ENCODE peak calls at places on chromosome 1, in seven cellular contexts. One of them, this sample, is unnamed.
A peak's percentile ranks its signal among the peaks of the same experiment; 100 is the strongest.

GRCh38 chr1:106678661-106679060 is 377.8 kb upstream of the PRMT6 start:
- DNase-seq in foreskin fibroblast: peak; percentile 51
- DNase-seq in AG10803: peak; percentile 8
- DNase-seq in choroid plexus epithelial cell: no peak
- DNase-seq in astrocyte of the spinal cord: no peak
- DNase-seq in fibroblast of mammary gland: peak; percentile 14
- DNase-seq in kidney epithelial cell: no peak
- DNase-seq in this sample: peak; percentile 23

GRCh38 chr1:52264530-52265115 is 101.4 kb downstream of the CC2D1B start:
- DNase-seq in foreskin fibroblast: no peak
- DNase-seq in AG10803: no peak
- DNase-seq in choroid plexus epithelial cell: peak; percentile 42
- DNase-seq in astrocyte of the spinal cord: no peak
- DNase-seq in fibroblast of mammary gland: peak; percentile 18
- DNase-seq in kidney epithelial cell: no peak
- DNase-seq in this sample: no peak

GRCh38 chr1:8324176-8324810 is 6.4 kb downstream of the SLC45A1 start:
- DNase-seq in foreskin fibroblast: no peak
- DNase-seq in AG10803: no peak
- DNase-seq in choroid plexus epithelial cell: no peak
- DNase-seq in astrocyte of the spinal cord: no peak
- DNase-seq in fibroblast of mammary gland: no peak
- DNase-seq in kidney epithelial cell: no peak
- DNase-seq in this sample: no peak

GRCh38 chr1:93625582-93626327 is 55.9 kb downstream of the BCAR3 start:
- DNase-seq in foreskin fibroblast: peak; percentile 94
- DNase-seq in AG10803: peak; percentile 91
- DNase-seq in choroid plexus epithelial cell: peak; percentile 58
- DNase-seq in astrocyte of the spinal cord: peak; percentile 90
- DNase-seq in fibroblast of mammary gland: peak; percentile 97
- DNase-seq in kidney epithelial cell: peak; percentile 55
- DNase-seq in this sample: peak; percentile 59

GRCh38 chr1:204340137-204340536 is 19.6 kb downstream of the PLEKHA6 start:
- DNase-seq in foreskin fibroblast: no peak
- DNase-seq in AG10803: no peak
- DNase-seq in choroid plexus epithelial cell: no peak
- DNase-seq in astrocyte of the spinal cord: no peak
- DNase-seq in fibroblast of mammary gland: no peak
- DNase-seq in kidney epithelial cell: no peak
- DNase-seq in this sample: no peak

GRCh38 chr1:218345673-218346390 is 696 bp downstream of the TGFB2 start:
- DNase-seq in foreskin fibroblast: peak; percentile 66
- DNase-seq in AG10803: peak; percentile 73
- DNase-seq in choroid plexus epithelial cell: peak; percentile 87
- DNase-seq in astrocyte of the spinal cord: peak; percentile 80
- DNase-seq in fibroblast of mammary gland: peak; percentile 67
- DNase-seq in kidney epithelial cell: no peak
- DNase-seq in this sample: no peak

GRCh38 chr1:12034381-12034801 is 15.1 kb downstream of the MIIP start:
- DNase-seq in foreskin fibroblast: no peak
- DNase-seq in AG10803: peak; percentile 49
- DNase-seq in choroid plexus epithelial cell: peak; percentile 91
- DNase-seq in astrocyte of the spinal cord: peak; percentile 61
- DNase-seq in fibroblast of mammary gland: peak; percentile 66
- DNase-seq in kidney epithelial cell: no peak
- DNase-seq in this sample: no peak

GRCh38 chr1:117578466-117578865 is 27.4 kb upstream of the TENT5C start:
- DNase-seq in foreskin fibroblast: no peak
- DNase-seq in AG10803: no peak
- DNase-seq in choroid plexus epithelial cell: no peak
- DNase-seq in astrocyte of the spinal cord: no peak
- DNase-seq in fibroblast of mammary gland: no peak
- DNase-seq in kidney epithelial cell: no peak
- DNase-seq in this sample: no peak

GRCh38 chr1:9721606-9722377 is 70.3 kb downstream of the PIK3CD start:
- DNase-seq in foreskin fibroblast: no peak
- DNase-seq in AG10803: no peak
- DNase-seq in choroid plexus epithelial cell: peak; percentile 33
- DNase-seq in astrocyte of the spinal cord: no peak
- DNase-seq in fibroblast of mammary gland: no peak
- DNase-seq in kidney epithelial cell: no peak
- DNase-seq in this sample: no peak

GRCh38 chr1:7857000-7857399 is 4.1 kb upstream of the UTS2 start:
- DNase-seq in foreskin fibroblast: no peak
- DNase-seq in AG10803: no peak
- DNase-seq in choroid plexus epithelial cell: no peak
- DNase-seq in astrocyte of the spinal cord: no peak
- DNase-seq in fibroblast of mammary gland: no peak
- DNase-seq in kidney epithelial cell: no peak
- DNase-seq in this sample: no peak

GRCh38 chr1:27527857-27528700 is 38.1 kb upstream of the WASF2 start:
- DNase-seq in foreskin fibroblast: no peak
- DNase-seq in AG10803: no peak
- DNase-seq in choroid plexus epithelial cell: no peak
- DNase-seq in astrocyte of the spinal cord: no peak
- DNase-seq in fibroblast of mammary gland: no peak
- DNase-seq in kidney epithelial cell: no peak
- DNase-seq in this sample: no peak
- TF ChIP-seq CTCF in foreskin fibroblast: no peak
- TF ChIP-seq CTCF in AG10803: no peak
- TF ChIP-seq CTCF in choroid plexus epithelial cell: no peak
- TF ChIP-seq CTCF in astrocyte of the spinal cord: no peak
- TF ChIP-seq CTCF in fibroblast of mammary gland: no peak
- TF ChIP-seq CTCF in kidney epithelial cell: no peak
- TF ChIP-seq CTCF in this sample: no peak

GRCh38 chr1:78472251-78472620 is 18.5 kb upstream of the PTGFR start:
- DNase-seq in foreskin fibroblast: no peak
- DNase-seq in AG10803: no peak
- DNase-seq in choroid plexus epithelial cell: no peak
- DNase-seq in astrocyte of the spinal cord: no peak
- DNase-seq in fibroblast of mammary gland: peak; percentile 54
- DNase-seq in kidney epithelial cell: no peak
- DNase-seq in this sample: no peak

GRCh38 chr1:78465143-78465542 is 25.6 kb upstream of the PTGFR start:
- DNase-seq in foreskin fibroblast: no peak
- DNase-seq in AG10803: no peak
- DNase-seq in choroid plexus epithelial cell: no peak
- DNase-seq in astrocyte of the spinal cord: no peak
- DNase-seq in fibroblast of mammary gland: no peak
- DNase-seq in kidney epithelial cell: no peak
- DNase-seq in this sample: no peak

GRCh38 chr1:78464449-78464891 is 26.3 kb upstream of the PTGFR start:
- DNase-seq in foreskin fibroblast: no peak
- DNase-seq in AG10803: no peak
- DNase-seq in choroid plexus epithelial cell: no peak
- DNase-seq in astrocyte of the spinal cord: no peak
- DNase-seq in fibroblast of mammary gland: peak; percentile 24
- DNase-seq in kidney epithelial cell: no peak
- DNase-seq in this sample: no peak

GRCh38 chr1:78469561-78469960 is 21.2 kb upstream of the PTGFR start:
- DNase-seq in foreskin fibroblast: no peak
- DNase-seq in AG10803: no peak
- DNase-seq in choroid plexus epithelial cell: no peak
- DNase-seq in astrocyte of the spinal cord: no peak
- DNase-seq in fibroblast of mammary gland: no peak
- DNase-seq in kidney epithelial cell: no peak
- DNase-seq in this sample: no peak

GRCh38 chr1:78468511-78468910 is 22.3 kb upstream of the PTGFR start:
- DNase-seq in foreskin fibroblast: no peak
- DNase-seq in AG10803: peak; percentile 39
- DNase-seq in choroid plexus epithelial cell: no peak
- DNase-seq in astrocyte of the spinal cord: no peak
- DNase-seq in fibroblast of mammary gland: peak; percentile 35
- DNase-seq in kidney epithelial cell: no peak
- DNase-seq in this sample: no peak
- H3K4me3 ChIP-seq in foreskin fibroblast: no peak overlapping the region
- H3K4me3 ChIP-seq in AG10803: no peak overlapping the region
- H3K4me3 ChIP-seq in choroid plexus epithelial cell: no peak overlapping the region
- H3K4me3 ChIP-seq in astrocyte of the spinal cord: no peak overlapping the region
- H3K4me3 ChIP-seq in fibroblast of mammary gland: no peak overlapping the region
- H3K4me3 ChIP-seq in kidney epithelial cell: no peak overlapping the region
- H3K4me3 ChIP-seq in this sample: no peak overlapping the region

DNA sequence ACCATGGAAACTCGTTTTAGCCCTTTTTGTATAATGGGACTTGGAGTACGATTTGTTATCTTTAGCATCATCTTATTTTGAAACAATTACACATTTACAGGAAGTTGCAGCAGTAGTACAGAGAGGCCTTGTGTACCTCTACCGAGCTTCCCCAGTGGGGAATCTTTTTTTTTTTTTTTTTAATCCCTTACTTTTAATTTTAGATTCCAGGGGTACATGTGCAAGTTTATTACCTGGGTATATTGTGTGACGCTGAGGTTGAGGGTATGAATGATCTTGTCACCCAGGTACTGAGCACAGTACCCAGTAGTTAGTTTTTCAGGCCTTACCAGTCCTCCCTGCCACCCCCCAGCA is 45.9 kb downstream of the HHAT start:
- DNase-seq in foreskin fibroblast: no peak
- DNase-seq in AG10803: no peak
- DNase-seq in choroid plexus epithelial cell: no peak
- DNase-seq in astrocyte of the spinal cord: no peak
- DNase-seq in fibroblast of mammary gland: no peak
- DNase-seq in kidney epithelial cell: no peak
- DNase-seq in this sample: no peak
- TF ChIP-seq CTCF in foreskin fibroblast: no peak
- TF ChIP-seq CTCF in AG10803: no peak
- TF ChIP-seq CTCF in choroid plexus epithelial cell: no peak
- TF ChIP-seq CTCF in astrocyte of the spinal cord: no peak
- TF ChIP-seq CTCF in fibroblast of mammary gland: no peak
- TF ChIP-seq CTCF in kidney epithelial cell: no peak
- TF ChIP-seq CTCF in this sample: no peak

GRCh38 chr1:24899581-24900485 is 30.2 kb downstream of the RUNX3 start:
- DNase-seq in foreskin fibroblast: no peak
- DNase-seq in AG10803: no peak
- DNase-seq in choroid plexus epithelial cell: no peak
- DNase-seq in astrocyte of the spinal cord: no peak
- DNase-seq in fibroblast of mammary gland: no peak
- DNase-seq in kidney epithelial cell: no peak
- DNase-seq in this sample: no peak

GRCh38 chr1:24896596-24897262 is 33.3 kb downstream of the RUNX3 start:
- DNase-seq in foreskin fibroblast: no peak
- DNase-seq in AG10803: no peak
- DNase-seq in choroid plexus epithelial cell: no peak
- DNase-seq in astrocyte of the spinal cord: no peak
- DNase-seq in fibroblast of mammary gland: no peak
- DNase-seq in kidney epithelial cell: no peak
- DNase-seq in this sample: no peak

GRCh38 chr1:24898909-24899439 is 31.1 kb downstream of the RUNX3 start:
- DNase-seq in foreskin fibroblast: no peak
- DNase-seq in AG10803: no peak
- DNase-seq in choroid plexus epithelial cell: no peak
- DNase-seq in astrocyte of the spinal cord: no peak
- DNase-seq in fibroblast of mammary gland: no peak
- DNase-seq in kidney epithelial cell: no peak
- DNase-seq in this sample: no peak

GRCh38 chr1:24897263-24898151 is 32.6 kb downstream of the RUNX3 start:
- DNase-seq in foreskin fibroblast: no peak
- DNase-seq in AG10803: no peak
- DNase-seq in choroid plexus epithelial cell: no peak
- DNase-seq in astrocyte of the spinal cord: no peak
- DNase-seq in fibroblast of mammary gland: no peak
- DNase-seq in kidney epithelial cell: no peak
- DNase-seq in this sample: no peak

GRCh38 chr1:24898152-24898908 is 31.7 kb downstream of the RUNX3 start:
- DNase-seq in foreskin fibroblast: no peak
- DNase-seq in AG10803: peak; percentile 23
- DNase-seq in choroid plexus epithelial cell: peak; percentile 58
- DNase-seq in astrocyte of the spinal cord: peak; percentile 15
- DNase-seq in fibroblast of mammary gland: peak; percentile 23
- DNase-seq in kidney epithelial cell: no peak
- DNase-seq in this sample: no peak
- H3K4me3 ChIP-seq in foreskin fibroblast: no peak overlapping the region
- H3K4me3 ChIP-seq in AG10803: no peak overlapping the region
- H3K4me3 ChIP-seq in choroid plexus epithelial cell: no peak overlapping the region
- H3K4me3 ChIP-seq in astrocyte of the spinal cord: no peak overlapping the region
- H3K4me3 ChIP-seq in fibroblast of mammary gland: no peak overlapping the region
- H3K4me3 ChIP-seq in kidney epithelial cell: no peak overlapping the region
- H3K4me3 ChIP-seq in this sample: no peak overlapping the region

GRCh38 chr1:247448107-247448778 is 9.7 kb downstream of the OR2B11 start:
- DNase-seq in foreskin fibroblast: peak; percentile 46
- DNase-seq in AG10803: peak; percentile 55
- DNase-seq in choroid plexus epithelial cell: peak; percentile 67
- DNase-seq in astrocyte of the spinal cord: peak; percentile 75
- DNase-seq in fibroblast of mammary gland: peak; percentile 51
- DNase-seq in kidney epithelial cell: peak; percentile 12
- DNase-seq in this sample: no peak
- TF ChIP-seq CTCF in foreskin fibroblast: no peak
- TF ChIP-seq CTCF in AG10803: no peak
- TF ChIP-seq CTCF in choroid plexus epithelial cell: peak; percentile 26
- TF ChIP-seq CTCF in astrocyte of the spinal cord: no peak
- TF ChIP-seq CTCF in fibroblast of mammary gland: peak; percentile 10
- TF ChIP-seq CTCF in kidney epithelial cell: no peak
- TF ChIP-seq CTCF in this sample: no peak

This sample was measured in AG09309.